ENCODE peak calls at places on chromosome 17, in seven cellular contexts. R is effector memory CD4-positive, alpha-beta T cell; A is fibroblast of the conjunctiva; D is thoracic aorta; O is NB4; I is germinal center; V is OCI-M1. S is an unnamed sample.
A peak's percentile ranks its signal among the peaks of the same experiment; 100 is the strongest.

GRCh38 chr17:38706625-38707298 is 1.7 kb downstream of the MLLT6 start:
- DNase-seq in R (peak; percentile 10), I (peak; percentile 40), V (no peak), A (no peak), D (no peak), O (peak; percentile 44), S (no peak)

GRCh38 chr17:73210002-73210678 is 17.3 kb downstream of the COG1 start:
- DNase-seq in V (peak; percentile 87), O (no peak), D (no peak), R (no peak), I (no peak), A (no peak), S (no peak)

GRCh38 chr17:36468903-36469635 is 17.4 kb upstream of the ZNHIT3 start:
- DNase-seq in R (no peak), V (no peak), D (no peak), I (no peak), O (no peak), A (no peak), S (no peak)

GRCh38 chr17:48037036-48037881 is at the start of gene COPZ2:
- DNase-seq in I (peak; percentile 82), D (peak; percentile 32), A (no peak), R (peak; percentile 49), V (peak; percentile 72), O (no peak), S (peak; percentile 86)

GRCh38 chr17:65813306-65813705 is 251.9 kb upstream of the AXIN2 start:
- DNase-seq in A (no peak), R (no peak), I (no peak), O (no peak), D (no peak), V (no peak), S (no peak)

GRCh38 chr17:74924250-74924948 is at the start of gene OTOP2:
- DNase-seq in O (peak; percentile 45), I (peak; percentile 33), V (peak; percentile 28), R (no peak), D (no peak), A (no peak), S (no peak)

GRCh38 chr17:68396795-68397536 is 60.3 kb downstream of the WIPI1 start:
- DNase-seq in V (no peak), A (no peak), D (no peak), R (peak; percentile 8), I (no peak), O (no peak), S (no peak)

GRCh38 chr17:71441098-71441497 is 679.7 kb upstream of the SOX9 start:
- DNase-seq in D (no peak), O (no peak), I (no peak), A (peak; percentile 34), R (no peak), V (no peak), S (no peak)

GRCh38 chr17:67414130-67414529 is 37.0 kb downstream of the PITPNC1 start:
- DNase-seq in I (no peak), D (no peak), A (no peak), R (no peak), O (no peak), V (no peak), S (no peak)

S was measured in suprapubic skin.